ENCODE peak calls at places on chromosomes 16 and 17, in four cellular contexts. N is CD4-positive, alpha-beta T cell; D is GM23338; W is mammary epithelial cell. P is an unnamed sample.

GRCh38 chr17:80998388-80999223 is 7.0 kb downstream of the CHMP6 start:
- DNase-seq in W (no peak), N (no peak), D (no peak), P (no peak)

GRCh38 chr17:72518810-72519597 is 398.2 kb downstream of the SOX9 start:
- DNase-seq in N (no peak), W (no peak), D (no peak), P (no peak)

GRCh38 chr17:7128174-7128573 is 13.6 kb upstream of the ASGR2 start:
- DNase-seq in W (no peak), D (no peak), N (no peak), P (no peak)

GRCh38 chr16:2761472-2761871 is 9.0 kb downstream of the SRRM2 start:
- DNase-seq in N (no peak), D (no peak), W (no peak), P (no peak)

GRCh38 chr17:11935734-11936406 is 61.4 kb downstream of the ZNF18 start:
- DNase-seq in D (peak; percentile 80), N (no peak), W (peak; percentile 51), P (no peak)

GRCh38 chr17:9677411-9677810 is 32.1 kb downstream of the USP43 start:
- DNase-seq in W (peak; percentile 56), D (no peak), N (no peak), P (peak; percentile 29)

GRCh38 chr17:73725794-73726193 is 81.5 kb upstream of the SDK2 start:
- DNase-seq in W (no peak), D (no peak), N (no peak), P (no peak)

GRCh38 chr17:43791589-43791988 is 11.4 kb downstream of the CFAP97D1 start:
- DNase-seq in D (peak; percentile 76), W (peak; percentile 72), N (no peak), P (peak; percentile 34)

GRCh38 chr17:40107266-40107980 is 7.0 kb upstream of the NR1D1 start:
- DNase-seq in D (no peak), W (no peak), N (no peak), P (no peak)

GRCh38 chr16:1435921-1436697 is 5.2 kb downstream of the PERCC1 start:
- DNase-seq in W (no peak), N (no peak), D (peak; percentile 41), P (no peak)

GRCh38 chr16:13997933-13998332 is 73.2 kb upstream of the MRTFB start:
- DNase-seq in N (no peak), D (no peak), W (peak; percentile 16), P (no peak)

GRCh38 chr17:7343250-7343649 is 6.9 kb downstream of the ACAP1 start:
- DNase-seq in N (no peak), W (no peak), D (no peak), P (no peak)

GRCh38 chr16:57000271-57001025 is 11.1 kb downstream of the NLRC5 start:
- DNase-seq in D (no peak), N (no peak), W (peak; percentile 73), P (no peak)

DNA sequence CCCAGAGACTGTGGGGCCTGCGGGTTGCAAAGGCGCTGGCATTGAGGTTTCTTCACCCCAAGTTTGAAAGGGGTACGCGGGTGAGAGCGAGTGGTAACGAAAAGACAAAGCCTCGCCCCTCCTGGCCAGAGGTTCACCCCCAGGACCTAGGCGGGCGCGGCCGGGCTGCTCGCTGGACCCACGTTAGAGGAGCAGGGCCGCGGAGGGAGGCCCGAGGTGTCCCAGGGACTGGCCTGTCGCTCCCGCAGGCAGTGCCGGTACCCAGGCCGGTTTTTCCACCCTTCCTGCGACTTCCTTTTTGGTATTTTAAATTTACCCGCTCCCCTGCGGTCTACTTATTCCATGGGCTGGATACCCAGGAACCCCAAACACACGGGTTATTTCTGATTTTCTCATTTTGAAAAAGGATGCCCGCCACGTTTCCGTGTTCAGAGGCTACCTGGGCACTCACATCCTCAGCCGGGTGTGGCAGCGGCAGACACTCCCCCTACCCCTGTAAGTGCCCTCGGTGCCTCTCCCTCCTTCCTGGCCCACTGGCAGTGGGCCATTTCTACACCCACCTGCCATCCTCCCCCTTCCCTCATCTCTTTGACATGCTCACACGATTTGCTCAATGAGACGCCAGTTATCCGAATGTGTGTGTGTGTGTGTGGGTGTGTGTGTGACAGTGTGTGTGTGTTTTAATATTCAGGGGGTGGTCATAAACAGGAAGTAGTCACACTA is 1.6 kb upstream of the FOXL1 start:
- DNase-seq in N (no peak), D (peak; percentile 57), W (peak; percentile 38), P (no peak)
- H3K27ac ChIP-seq in N (no peak overlapping the region), D (no peak overlapping the region), W (peak overlapping the region; percentile 68), P (peak overlapping the region; percentile 75)

GRCh38 chr17:19501219-19501618 is 32.4 kb upstream of the SLC47A1 start:
- DNase-seq in N (no peak), W (no peak), D (no peak), P (no peak)

GRCh38 chr17:19492140-19492539 is 41.5 kb upstream of the SLC47A1 start:
- DNase-seq in N (no peak), D (peak; percentile 67), W (no peak), P (no peak)

GRCh38 chr17:19497616-19498015 is 36.0 kb upstream of the SLC47A1 start:
- DNase-seq in W (no peak), D (no peak), N (no peak), P (no peak)

GRCh38 chr17:19494961-19495806 is 38.5 kb upstream of the SLC47A1 start:
- DNase-seq in N (no peak), D (no peak), W (no peak), P (no peak)

DNA sequence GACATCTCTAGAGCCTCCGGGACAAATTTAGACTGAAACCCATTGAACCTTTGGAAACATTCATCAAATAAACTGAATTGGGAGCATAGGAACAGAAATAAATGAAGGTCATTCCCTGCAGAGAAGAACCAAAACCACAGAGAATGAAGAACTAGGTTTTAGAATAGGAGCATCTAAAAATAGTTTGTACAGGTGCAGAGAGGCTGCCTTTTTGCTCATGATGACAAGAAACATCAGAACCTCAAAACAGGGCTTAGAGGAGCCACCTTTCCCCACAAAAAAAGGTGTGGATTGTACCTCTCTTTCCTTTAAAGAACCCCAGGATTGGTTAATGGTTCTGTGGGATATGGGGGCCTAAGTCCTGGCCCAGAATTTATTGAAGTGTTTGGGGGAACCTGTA is 37.8 kb upstream of the SLC47A1 start:
- DNase-seq in N (no peak), D (no peak), W (no peak), P (no peak)
- H3K27ac ChIP-seq in N (no peak overlapping the region), D (no peak overlapping the region), W (no peak overlapping the region), P (no peak overlapping the region)

GRCh38 chr17:32795339-32795979 is 81.5 kb downstream of the MYO1D start:
- DNase-seq in D (no peak), N (no peak), W (no peak), P (no peak)
- H3K27ac ChIP-seq in D (no peak overlapping the region), N (no peak overlapping the region), W (no peak overlapping the region), P (no peak overlapping the region)

DNA sequence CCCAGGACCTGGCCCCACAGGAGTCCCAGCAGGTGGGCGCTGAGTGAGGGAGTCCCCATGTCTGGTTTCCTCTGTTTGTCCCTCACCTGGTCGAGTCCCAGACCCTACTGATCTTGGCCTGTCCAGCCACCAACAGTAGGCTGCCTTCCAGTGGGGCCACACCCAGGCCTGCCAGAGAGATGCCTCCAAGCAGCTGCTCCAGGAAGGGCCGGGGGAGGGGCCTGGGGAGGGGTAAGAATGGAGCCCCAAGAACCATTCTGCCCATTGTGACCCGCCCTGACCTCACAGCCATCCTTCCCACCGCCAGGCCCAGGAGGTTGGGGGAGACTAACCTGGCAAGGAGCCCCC is 736 bp downstream of the SPATA20 start:
- DNase-seq in W (no peak), N (no peak), D (no peak), P (no peak)
- H3K27ac ChIP-seq in W (no peak overlapping the region), N (no peak overlapping the region), D (no peak overlapping the region), P (peak overlapping the region; percentile 46)

P was measured in epithelial cell of prostate.